ENCODE peak calls at places on chromosomes 1 and 21, in four cellular contexts. One of them, this sample, is unnamed.

GRCh38 chr1:236302941-236303340 is 21.2 kb upstream of the ERO1B start:
- DNase-seq in WTC11: no peak
- DNase-seq in fibroblast of villous mesenchyme: no peak
- DNase-seq in B cell: no peak
- DNase-seq in this sample: no peak

GRCh38 chr1:247222840-247223239 is 33.0 kb upstream of the VN1R5 start:
- DNase-seq in B cell: no peak
- DNase-seq in WTC11: no peak
- DNase-seq in fibroblast of villous mesenchyme: no peak
- DNase-seq in this sample: no peak

GRCh38 chr1:169546087-169546995 is 39.9 kb downstream of the F5 start:
- DNase-seq in fibroblast of villous mesenchyme: peak; percentile 81
- DNase-seq in WTC11: peak; percentile 35
- DNase-seq in B cell: peak; percentile 78
- DNase-seq in this sample: peak; percentile 24

GRCh38 chr1:161071886-161072371 is 2.2 kb upstream of the ARHGAP30 start:
- DNase-seq in WTC11: peak; percentile 72
- DNase-seq in B cell: peak; percentile 65
- DNase-seq in fibroblast of villous mesenchyme: peak; percentile 67
- DNase-seq in this sample: peak; percentile 84

GRCh38 chr21:37811711-37812110 is 104.5 kb downstream of the KCNJ6 start:
- DNase-seq in B cell: no peak
- DNase-seq in WTC11: no peak
- DNase-seq in fibroblast of villous mesenchyme: peak; percentile 55
- DNase-seq in this sample: no peak

GRCh38 chr1:201216395-201217085 is 25.9 kb downstream of the IGFN1 start:
- DNase-seq in WTC11: no peak
- DNase-seq in fibroblast of villous mesenchyme: no peak
- DNase-seq in B cell: no peak
- DNase-seq in this sample: peak; percentile 11

GRCh38 chr1:193634876-193635275 is 448.5 kb upstream of the B3GALT2 start:
- DNase-seq in WTC11: no peak
- DNase-seq in fibroblast of villous mesenchyme: no peak
- DNase-seq in B cell: no peak
- DNase-seq in this sample: no peak

GRCh38 chr21:35988396-35989140 is 71.8 kb downstream of the SETD4 start:
- DNase-seq in WTC11: no peak
- DNase-seq in fibroblast of villous mesenchyme: no peak
- DNase-seq in B cell: no peak
- DNase-seq in this sample: no peak

GRCh38 chr1:246597340-246597739 is 31.1 kb downstream of the CNST start:
- DNase-seq in fibroblast of villous mesenchyme: peak; percentile 93
- DNase-seq in WTC11: no peak
- DNase-seq in B cell: no peak
- DNase-seq in this sample: no peak

GRCh38 chr1:175853681-175854080 is 110.3 kb upstream of the TNR start:
- DNase-seq in B cell: no peak
- DNase-seq in WTC11: no peak
- DNase-seq in fibroblast of villous mesenchyme: no peak
- DNase-seq in this sample: no peak

GRCh38 chr1:9066945-9067807 is 2.3 kb downstream of the SLC2A5 start:
- DNase-seq in fibroblast of villous mesenchyme: peak; percentile 96
- DNase-seq in B cell: no peak
- DNase-seq in WTC11: no peak
- DNase-seq in this sample: no peak

GRCh38 chr1:23215291-23215690 is 2.0 kb downstream of the HTR1D start:
- DNase-seq in B cell: no peak
- DNase-seq in fibroblast of villous mesenchyme: no peak
- DNase-seq in WTC11: no peak
- DNase-seq in this sample: no peak

GRCh38 chr1:20481643-20482498 is 4.1 kb downstream of the CAMK2N1 start:
- DNase-seq in fibroblast of villous mesenchyme: no peak
- DNase-seq in B cell: no peak
- DNase-seq in WTC11: no peak
- DNase-seq in this sample: no peak

GRCh38 chr1:110674337-110675059 is at the start of gene KCNA3:
- DNase-seq in B cell: peak; percentile 74
- DNase-seq in WTC11: peak; percentile 84
- DNase-seq in fibroblast of villous mesenchyme: no peak
- DNase-seq in this sample: no peak

GRCh38 chr1:61221642-61222041 is 139.3 kb downstream of the NFIA start:
- DNase-seq in WTC11: no peak
- DNase-seq in fibroblast of villous mesenchyme: no peak
- DNase-seq in B cell: no peak
- DNase-seq in this sample: no peak

GRCh38 chr1:169601096-169601881 is 15.0 kb upstream of the F5 start:
- DNase-seq in fibroblast of villous mesenchyme: peak; percentile 21
- DNase-seq in WTC11: no peak
- DNase-seq in B cell: peak; percentile 51
- DNase-seq in this sample: peak; percentile 5

GRCh38 chr1:160117709-160118183 is 2.2 kb downstream of the ATP1A2 start:
- DNase-seq in B cell: no peak
- DNase-seq in fibroblast of villous mesenchyme: peak; percentile 28
- DNase-seq in WTC11: no peak
- DNase-seq in this sample: peak; percentile 86

GRCh38 chr1:237103021-237103420 is 61.0 kb downstream of the RYR2 start:
- DNase-seq in WTC11: no peak
- DNase-seq in fibroblast of villous mesenchyme: no peak
- DNase-seq in B cell: no peak
- DNase-seq in this sample: no peak

GRCh38 chr1:185694081-185694480 is 40.1 kb upstream of the HMCN1 start:
- DNase-seq in WTC11: no peak
- DNase-seq in fibroblast of villous mesenchyme: peak; percentile 5
- DNase-seq in B cell: peak; percentile 81
- DNase-seq in this sample: no peak

GRCh38 chr1:202316186-202316585 is 25.6 kb downstream of the UBE2T start:
- DNase-seq in B cell: no peak
- DNase-seq in fibroblast of villous mesenchyme: no peak
- DNase-seq in WTC11: no peak
- DNase-seq in this sample: peak; percentile 71

GRCh38 chr21:15297829-15298228 is 233.0 kb upstream of the NRIP1 start:
- DNase-seq in fibroblast of villous mesenchyme: no peak
- DNase-seq in WTC11: no peak
- DNase-seq in B cell: no peak
- DNase-seq in this sample: no peak

GRCh38 chr1:25524568-25525359 is 18.6 kb upstream of the LDLRAP1 start:
- DNase-seq in fibroblast of villous mesenchyme: no peak
- DNase-seq in WTC11: no peak
- DNase-seq in B cell: no peak
- DNase-seq in this sample: peak; percentile 52

GRCh38 chr1:198775606-198776005 is 136.8 kb downstream of the PTPRC start:
- DNase-seq in B cell: no peak
- DNase-seq in WTC11: no peak
- DNase-seq in fibroblast of villous mesenchyme: peak; percentile 24
- DNase-seq in this sample: no peak

GRCh38 chr1:152565115-152565514 is 1.5 kb downstream of the LCE3E start:
- DNase-seq in WTC11: no peak
- DNase-seq in fibroblast of villous mesenchyme: no peak
- DNase-seq in B cell: no peak
- DNase-seq in this sample: no peak

GRCh38 chr21:44931501-44932365 is 8.1 kb upstream of the SLX9 start:
- DNase-seq in B cell: peak; percentile 48
- DNase-seq in WTC11: no peak
- DNase-seq in fibroblast of villous mesenchyme: no peak
- DNase-seq in this sample: no peak

GRCh38 chr21:37983336-37984095 is 67.3 kb upstream of the KCNJ6 start:
- DNase-seq in B cell: no peak
- DNase-seq in WTC11: no peak
- DNase-seq in fibroblast of villous mesenchyme: peak; percentile 9
- DNase-seq in this sample: no peak

DNA sequence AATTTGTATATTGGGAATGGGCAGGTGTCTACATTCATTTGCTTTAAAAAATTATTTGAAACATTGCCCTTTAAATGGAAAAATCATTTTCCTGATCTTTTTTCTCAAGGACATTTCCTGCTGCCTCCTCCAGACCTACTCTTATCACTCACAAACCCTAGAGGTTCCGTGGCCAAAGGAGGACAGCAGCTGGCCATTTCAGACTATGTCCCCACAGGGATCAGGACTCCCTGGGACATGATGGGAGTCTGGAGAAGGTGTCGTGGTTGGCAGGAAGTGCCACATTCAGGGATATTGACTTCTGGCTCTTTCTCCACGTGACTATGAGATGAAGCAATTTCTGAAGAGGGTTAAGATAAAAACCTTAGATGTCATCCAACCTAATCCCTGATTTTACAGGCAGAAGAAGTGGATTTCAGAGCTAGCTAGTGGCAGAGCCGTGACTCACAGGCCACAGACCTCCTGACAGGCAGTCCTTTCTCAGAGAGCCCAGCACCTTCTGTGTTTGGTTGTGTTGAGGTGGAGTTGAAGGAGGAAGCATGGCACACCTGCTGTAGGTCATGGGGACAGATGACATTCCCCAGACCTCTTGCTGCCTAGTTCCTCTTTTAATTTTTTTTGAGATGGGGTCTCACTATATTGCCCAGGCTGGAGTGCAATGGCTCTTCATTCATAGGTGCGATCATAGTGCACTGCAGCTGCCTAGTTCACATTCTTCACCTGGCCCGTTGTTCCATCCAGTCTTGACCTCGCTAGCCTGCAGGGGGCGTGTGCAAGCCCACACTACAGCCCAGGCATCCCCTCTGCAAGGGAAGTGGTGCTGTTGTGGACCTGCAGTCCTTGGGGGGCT is 25.5 kb upstream of the IL10 start:
- DNase-seq in fibroblast of villous mesenchyme: peak; percentile 36
- DNase-seq in WTC11: peak; percentile 67
- DNase-seq in B cell: peak; percentile 68
- DNase-seq in this sample: peak; percentile 69
- TF ChIP-seq CTCF in fibroblast of villous mesenchyme: peak; percentile 62
- TF ChIP-seq CTCF in WTC11: peak; percentile 61
- TF ChIP-seq CTCF in B cell: peak; percentile 66
- TF ChIP-seq CTCF in this sample: peak; percentile 99

DNA sequence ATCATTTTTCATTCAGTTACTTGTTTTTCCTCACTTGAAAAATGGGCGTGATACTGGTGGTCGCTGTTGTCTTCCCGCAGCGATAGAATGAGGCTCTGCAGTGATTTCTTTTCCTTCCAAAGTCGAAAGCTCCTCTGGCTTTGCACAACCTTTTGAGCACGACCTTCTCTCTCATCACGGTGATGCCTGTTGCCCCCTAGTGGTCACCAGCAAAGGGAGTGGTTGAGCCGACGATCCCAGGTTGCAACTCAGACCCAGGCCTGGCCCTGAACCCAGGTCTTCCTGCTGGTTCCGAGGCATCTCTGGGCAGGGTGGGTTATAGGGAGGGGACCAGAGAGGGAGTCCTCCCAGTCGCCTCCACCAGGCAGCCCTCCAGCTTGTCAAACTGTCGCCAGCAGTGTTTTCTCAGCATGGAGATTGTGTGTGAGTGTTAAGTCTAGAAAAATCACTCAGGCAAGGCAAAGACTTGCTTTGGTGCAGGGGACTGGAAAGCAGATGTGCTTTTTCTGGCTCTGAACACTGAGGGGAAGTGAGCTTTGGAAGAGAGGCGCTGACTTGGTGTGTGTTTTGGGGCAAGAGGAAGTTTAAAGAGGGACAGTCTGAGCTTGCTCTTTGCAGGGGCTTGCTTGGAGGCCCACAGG is 285.3 kb downstream of the CAMTA1 start:
- DNase-seq in WTC11: peak; percentile 81
- DNase-seq in fibroblast of villous mesenchyme: peak; percentile 71
- DNase-seq in B cell: peak; percentile 57
- DNase-seq in this sample: peak; percentile 77
- TF ChIP-seq CTCF in WTC11: peak; percentile 88
- TF ChIP-seq CTCF in fibroblast of villous mesenchyme: peak; percentile 90
- TF ChIP-seq CTCF in B cell: peak; percentile 84
- TF ChIP-seq CTCF in this sample: peak; percentile 94

GRCh38 chr1:108316545-108316944 is 72.7 kb upstream of the NBPF4 start:
- DNase-seq in B cell: no peak
- DNase-seq in fibroblast of villous mesenchyme: peak; percentile 6
- DNase-seq in WTC11: no peak
- DNase-seq in this sample: no peak
- TF ChIP-seq CTCF in B cell: no peak
- TF ChIP-seq CTCF in fibroblast of villous mesenchyme: peak; percentile 34
- TF ChIP-seq CTCF in WTC11: peak; percentile 22
- TF ChIP-seq CTCF in this sample: peak; percentile 14

DNA sequence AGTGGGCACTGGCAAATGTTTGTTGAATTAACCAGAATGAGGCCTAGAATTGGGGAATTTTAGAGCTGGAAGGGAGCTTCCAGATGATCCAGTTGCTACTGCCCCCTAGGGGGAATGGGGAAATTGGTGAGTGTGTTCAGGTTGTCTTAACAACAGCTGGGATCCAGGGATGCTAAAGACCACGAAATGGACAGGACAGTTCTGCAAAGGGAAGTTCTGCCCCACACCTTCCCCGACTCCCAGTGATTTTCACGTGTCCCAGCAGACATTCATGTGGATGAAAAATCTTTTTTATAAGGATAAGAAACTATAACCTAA is 33.9 kb downstream of the TRIM62 start:
- DNase-seq in WTC11: peak; percentile 47
- DNase-seq in fibroblast of villous mesenchyme: peak; percentile 55
- DNase-seq in B cell: no peak
- DNase-seq in this sample: no peak
- TF ChIP-seq CTCF in WTC11: peak; percentile 29
- TF ChIP-seq CTCF in fibroblast of villous mesenchyme: peak; percentile 64
- TF ChIP-seq CTCF in B cell: no peak
- TF ChIP-seq CTCF in this sample: peak; percentile 52

DNA sequence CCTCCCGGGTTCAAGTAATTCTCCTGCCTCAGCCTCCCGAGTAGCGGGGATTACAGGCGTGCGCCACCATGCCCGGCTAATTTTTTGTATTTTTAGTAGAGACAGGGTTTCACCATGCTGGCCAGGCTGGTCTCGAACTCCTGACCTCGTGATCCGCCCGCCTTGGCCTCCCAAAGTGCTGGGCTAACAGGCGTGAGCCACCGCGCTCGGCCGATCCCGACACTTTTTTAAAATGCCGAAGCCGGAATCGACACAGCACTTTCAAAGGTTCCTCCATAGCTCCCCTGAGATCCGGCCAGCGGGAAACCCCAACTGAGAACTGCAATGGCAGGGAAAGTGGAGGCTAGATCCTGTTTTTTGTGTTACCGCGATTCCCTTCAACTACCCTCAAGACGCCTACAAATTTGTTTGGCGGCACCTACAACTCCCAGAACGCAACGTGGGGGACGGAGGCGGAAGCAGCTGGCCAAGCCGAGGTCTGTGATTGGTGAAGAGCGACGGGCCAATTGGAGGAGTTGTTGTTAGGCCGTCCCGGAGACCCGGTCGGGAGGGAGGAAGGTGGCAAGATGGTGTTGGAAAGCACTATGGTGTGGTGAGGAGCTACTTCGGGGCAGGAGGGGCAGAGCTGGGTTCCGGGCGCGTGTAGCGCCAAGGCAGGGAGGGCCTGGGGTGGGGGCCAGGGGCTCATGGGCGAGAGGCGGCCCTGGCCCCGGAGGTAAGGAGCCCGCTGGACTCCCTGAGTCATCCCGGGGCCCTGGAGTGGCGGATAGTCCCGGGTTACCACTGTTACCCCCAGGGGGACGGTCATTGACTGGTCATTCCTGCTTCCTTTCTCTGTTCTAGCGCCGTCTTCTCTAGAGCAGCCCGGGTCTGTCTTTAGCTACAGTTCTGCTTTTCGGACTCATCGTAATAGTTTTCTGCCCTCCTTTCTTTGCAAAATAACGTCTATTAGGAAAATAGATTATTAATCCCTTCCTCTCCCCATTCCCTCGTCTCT is at the start of gene PSMD4:
- DNase-seq in B cell: peak; percentile 94
- DNase-seq in WTC11: peak; percentile 92
- DNase-seq in fibroblast of villous mesenchyme: peak; percentile 98
- DNase-seq in this sample: peak; percentile 100
- TF ChIP-seq CTCF in B cell: no peak
- TF ChIP-seq CTCF in WTC11: no peak
- TF ChIP-seq CTCF in fibroblast of villous mesenchyme: no peak
- TF ChIP-seq CTCF in this sample: no peak